ENCODE peak calls at places on chromosome 9, in six cellular contexts. N is WTC11, J is body of pancreas, G is hepatocyte, V is fibroblast of villous mesenchyme, O is pancreas. Y is an unnamed sample.

GRCh38 chr9:95127249-95128176 is 190.0 kb downstream of the FANCC start:
- DNase-seq in N (peak), J (peak), G (peak), V (peak), O (peak), Y (peak)

GRCh38 chr9:93357649-93358048 is 93.8 kb upstream of the FAM120A start:
- DNase-seq in N (no peak), J (no peak), G (no peak), V (no peak), O (no peak), Y (no peak)

GRCh38 chr9:121604242-121604641 is 47.2 kb upstream of the DAB2IP start:
- DNase-seq in N (no peak), J (peak), G (peak), V (peak), O (no peak), Y (no peak)

GRCh38 chr9:126986506-126986951 is 71.9 kb downstream of the RALGPS1 start:
- DNase-seq in N (no peak), J (no peak), G (peak), V (no peak), O (no peak), Y (no peak)

GRCh38 chr9:84261082-84261746 is 79.3 kb downstream of the SLC28A3 start:
- DNase-seq in N (peak), J (peak), G (peak), V (peak), O (peak), Y (peak)

GRCh38 chr9:86687788-86688187 is 259.5 kb downstream of the GAS1 start:
- DNase-seq in N (no peak), J (no peak), G (no peak), V (no peak), O (no peak), Y (no peak)

GRCh38 chr9:127336708-127337352 is 60.1 kb upstream of the SLC2A8 start:
- DNase-seq in N (no peak), J (peak), G (peak), V (peak), O (peak), Y (peak)

GRCh38 chr9:37329576-37329975 is 92.9 kb upstream of the GRHPR start:
- DNase-seq in N (no peak), J (no peak), G (no peak), V (peak), O (no peak), Y (peak)

GRCh38 chr9:99090366-99091130 is 14.4 kb upstream of the TGFBR1 start:
- DNase-seq in N (no peak), J (no peak), G (no peak), V (no peak), O (no peak), Y (no peak)

GRCh38 chr9:10054456-10054855 is 558.3 kb downstream of the PTPRD start:
- DNase-seq in N (no peak), J (no peak), G (no peak), V (no peak), O (no peak), Y (no peak)

GRCh38 chr9:82681809-82682208 is 381.1 kb downstream of the RASEF start:
- DNase-seq in N (no peak), J (no peak), G (no peak), V (no peak), O (no peak), Y (no peak)

GRCh38 chr9:89899476-89900047 is 294.8 kb downstream of the GADD45G start:
- DNase-seq in N (no peak), J (no peak), G (no peak), V (no peak), O (no peak), Y (no peak)

GRCh38 chr9:76001494-76001893 is 111.0 kb downstream of the PCSK5 start:
- DNase-seq in N (no peak), J (no peak), G (no peak), V (no peak), O (no peak), Y (no peak)

GRCh38 chr9:135116892-135117680 is 29.6 kb downstream of the OLFM1 start:
- DNase-seq in N (no peak), J (no peak), G (no peak), V (no peak), O (no peak), Y (no peak)

GRCh38 chr9:71647094-71647591 is 121.2 kb downstream of the CEMIP2 start:
- DNase-seq in N (no peak), J (peak), G (peak), V (peak), O (no peak), Y (peak)

GRCh38 chr9:91310037-91310436 is 51.7 kb downstream of the AUH start:
- DNase-seq in N (no peak), J (no peak), G (no peak), V (no peak), O (no peak), Y (no peak)

GRCh38 chr9:99121604-99122003 is 16.7 kb downstream of the TGFBR1 start:
- DNase-seq in N (no peak), J (no peak), G (no peak), V (no peak), O (no peak), Y (no peak)

DNA sequence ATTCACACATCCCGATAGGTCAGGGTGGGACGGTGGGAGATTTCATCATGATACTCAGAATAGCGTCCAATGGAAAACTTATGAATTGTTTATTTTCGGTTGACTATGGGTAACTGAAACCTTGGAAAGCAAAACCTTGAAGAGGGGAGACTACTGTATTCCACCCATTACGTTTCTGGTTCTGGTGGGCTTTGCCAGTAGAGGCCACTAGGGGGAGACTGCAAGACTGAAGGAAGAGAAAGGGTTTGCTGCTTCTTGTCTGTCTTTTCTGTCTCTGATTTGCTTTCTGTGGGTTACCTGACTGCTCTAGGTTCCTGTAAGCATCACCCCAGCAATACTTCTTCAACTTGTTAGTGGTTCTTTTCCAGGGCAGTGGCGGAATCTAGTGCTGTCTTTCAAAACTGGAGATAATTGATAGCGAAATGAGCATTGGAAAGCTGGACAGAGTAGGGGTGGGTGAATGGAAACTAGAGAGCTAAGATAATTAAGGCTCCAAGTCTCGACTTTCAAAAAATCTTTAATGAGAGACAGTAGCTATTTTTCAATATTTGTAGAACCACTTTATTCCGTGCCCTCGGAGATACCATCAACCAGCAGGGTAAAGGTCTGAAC is 27.0 kb downstream of the GRIN3A start:
- DNase-seq in N (peak), J (peak), G (peak), V (peak), O (no peak), Y (no peak)
- TF ChIP-seq CTCF in N (peak), J (peak), G (peak), V (peak), O (peak), Y (peak)

GRCh38 chr9:1042466-1042865 is 7.7 kb upstream of the DMRT2 start:
- DNase-seq in N (peak), J (peak), G (no peak), V (no peak), O (peak), Y (no peak)
- TF ChIP-seq CTCF in N (peak), J (no peak), G (no peak), V (no peak), O (no peak), Y (no peak)

GRCh38 chr9:96654450-96655197 is 493 bp downstream of the PRXL2C start:
- DNase-seq in N (peak), J (peak), G (peak), V (peak), O (peak), Y (peak)
- TF ChIP-seq CTCF in N (no peak), J (no peak), G (no peak), V (no peak), O (no peak), Y (peak)

DNA sequence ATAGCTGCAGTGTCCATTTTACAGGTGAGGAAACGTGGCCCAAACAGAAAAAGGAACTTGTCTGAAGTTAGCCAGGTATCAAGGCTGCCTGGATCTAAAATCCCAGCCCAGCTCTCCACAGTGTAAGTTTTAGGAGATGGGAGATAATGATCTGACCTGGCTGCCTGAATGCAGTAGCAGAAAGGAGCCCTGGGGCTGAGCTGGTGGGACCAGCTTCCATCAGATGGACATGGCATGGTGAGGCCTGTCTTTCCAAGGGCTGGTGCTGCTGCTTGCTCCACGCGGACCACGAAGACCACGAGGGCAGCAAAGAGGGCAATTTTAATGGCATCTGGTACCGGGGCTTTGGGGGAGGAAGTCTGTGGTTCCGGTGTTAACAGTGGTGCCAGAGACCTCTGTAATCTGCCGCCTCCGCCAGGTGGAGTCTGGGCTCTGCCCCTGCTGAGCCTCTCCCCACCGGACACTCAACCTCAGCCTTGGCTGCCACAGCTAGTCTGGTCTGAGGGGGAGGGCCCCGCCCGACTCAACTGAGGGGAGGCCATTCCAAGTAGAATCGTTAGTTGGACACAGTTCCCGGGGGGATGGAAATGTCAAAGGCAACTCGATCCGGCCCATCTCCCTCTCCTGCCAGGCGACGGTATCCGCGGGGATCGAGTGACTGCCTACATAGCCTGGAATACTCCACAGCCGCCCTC is 650 bp downstream of the MYORG start:
- DNase-seq in N (peak), J (peak), G (peak), V (no peak), O (peak), Y (no peak)
- TF ChIP-seq CTCF in N (no peak), J (peak), G (no peak), V (no peak), O (no peak), Y (no peak)